ENCODE peak calls at places on chromosomes 5 and 9, in nine cellular contexts. S is activated CD4-positive, CD25-positive, alpha-beta regulatory T cell treated with anti-CD3 and anti-CD28 coated beads, Interleukin-2, amount 50 U/mL, for 16 hours; P is AG09309; E is NCI-H1417; A is CD4-positive, alpha-beta memory T cell; Z is Daoy; Q is RWPE1; N is GM12892; F is cardiac fibroblast. O is an unnamed sample.

GRCh38 chr9:121440265-121440664 is 59.4 kb downstream of the GGTA1 start:
- DNase-seq in Z (peak; percentile 53), E (no peak), N (no peak), P (no peak), S (no peak), Q (peak; percentile 52), A (no peak), F (peak; percentile 62), O (no peak)

GRCh38 chr9:3948826-3949578 is 350.9 kb downstream of the GLIS3 start:
- DNase-seq in Q (no peak), A (no peak), Z (peak; percentile 35), E (no peak), N (no peak), S (no peak), P (peak; percentile 87), F (peak; percentile 72), O (no peak)

GRCh38 chr5:88688242-88688959 is 194.6 kb downstream of the MEF2C start:
- DNase-seq in A (no peak), E (no peak), Q (no peak), Z (no peak), F (no peak), N (no peak), S (no peak), P (no peak), O (no peak)

GRCh38 chr9:108396193-108396592 is 459.6 kb downstream of the ACTL7B start:
- DNase-seq in F (no peak), Q (no peak), N (no peak), E (no peak), S (no peak), Z (no peak), P (no peak), A (no peak), O (no peak)

GRCh38 chr5:75306746-75307145 is 30.3 kb upstream of the HMGCR start:
- DNase-seq in F (peak; percentile 38), S (no peak), P (no peak), N (no peak), Z (no peak), Q (no peak), E (no peak), A (no peak), O (no peak)

GRCh38 chr5:3634061-3634460 is 38.4 kb downstream of the IRX1 start:
- DNase-seq in F (no peak), S (no peak), Q (no peak), N (no peak), P (no peak), A (no peak), Z (peak; percentile 78), E (no peak), O (no peak)

GRCh38 chr5:41519801-41520200 is 9.4 kb upstream of the PLCXD3 start:
- DNase-seq in N (no peak), F (peak; percentile 29), A (no peak), E (no peak), Z (no peak), Q (no peak), P (no peak), S (no peak), O (no peak)

GRCh38 chr5:11851402-11851801 is 52.8 kb downstream of the CTNND2 start:
- DNase-seq in Q (peak; percentile 17), P (no peak), F (no peak), N (no peak), A (no peak), Z (peak; percentile 75), S (no peak), E (no peak), O (no peak)

GRCh38 chr5:66406761-66407289 is 189.4 kb upstream of the MAST4 start:
- DNase-seq in S (no peak), Q (no peak), E (no peak), Z (peak; percentile 25), A (no peak), N (no peak), P (no peak), F (no peak), O (no peak)

GRCh38 chr9:109639666-109640231 is 140.2 kb upstream of the PALM2AKAP2 start:
- DNase-seq in S (no peak), E (no peak), A (no peak), F (no peak), Q (no peak), P (no peak), N (no peak), Z (no peak), O (no peak)

GRCh38 chr5:176955895-176956294 is 50.7 kb downstream of the UIMC1 start:
- DNase-seq in E (no peak), S (no peak), P (no peak), Z (peak; percentile 5), A (no peak), N (no peak), Q (peak; percentile 48), F (peak; percentile 34), O (no peak)

GRCh38 chr5:132199116-132199680 is 28.5 kb downstream of the P4HA2 start:
- DNase-seq in F (no peak), N (no peak), Z (no peak), S (no peak), Q (no peak), E (no peak), P (no peak), A (no peak), O (no peak)

GRCh38 chr9:98479967-98480847 is 224.8 kb upstream of the TBC1D2 start:
- DNase-seq in F (peak; percentile 65), A (no peak), P (no peak), Z (peak; percentile 47), N (no peak), S (no peak), Q (peak; percentile 55), E (no peak), O (no peak)

GRCh38 chr5:179345429-179346321 is at the start of gene ADAMTS2:
- DNase-seq in Q (no peak), A (no peak), S (no peak), F (peak; percentile 56), E (no peak), N (no peak), P (no peak), Z (peak; percentile 28), O (no peak)

GRCh38 chr9:124133752-124134151 is 122.2 kb downstream of the LHX2 start:
- DNase-seq in F (peak; percentile 67), P (no peak), Q (no peak), E (no peak), N (no peak), S (no peak), A (no peak), Z (peak; percentile 76), O (no peak)

GRCh38 chr5:132050136-132050535 is 10.3 kb upstream of the IL3 start:
- DNase-seq in S (no peak), F (no peak), Q (no peak), P (no peak), E (no peak), A (no peak), Z (no peak), N (no peak), O (no peak)

GRCh38 chr9:129513282-129513681 is 107.6 kb downstream of the C9orf50 start:
- DNase-seq in Q (no peak), N (no peak), F (no peak), A (no peak), P (no peak), S (no peak), Z (no peak), E (no peak), O (no peak)

GRCh38 chr5:96582343-96582742 is 79.8 kb upstream of the CAST start:
- DNase-seq in E (peak; percentile 86), A (no peak), P (no peak), S (no peak), Q (no peak), N (no peak), F (peak; percentile 39), Z (peak; percentile 64), O (no peak)

GRCh38 chr9:31639444-31639843 is 745.0 kb upstream of the ACO1 start:
- DNase-seq in Q (no peak), E (no peak), S (no peak), N (no peak), A (no peak), F (no peak), P (no peak), Z (no peak), O (no peak)

GRCh38 chr5:142358648-142359047 is 33.8 kb upstream of the SPRY4 start:
- DNase-seq in P (no peak), F (no peak), N (no peak), S (no peak), Z (no peak), Q (no peak), E (no peak), A (no peak), O (no peak)

GRCh38 chr5:170656346-170656745 is 127.2 kb upstream of the GABRP start:
- DNase-seq in Q (no peak), A (no peak), Z (no peak), N (no peak), S (no peak), P (no peak), F (no peak), E (no peak), O (no peak)

GRCh38 chr5:55601209-55601618 is 66.5 kb upstream of the PLPP1 start:
- DNase-seq in S (no peak), Z (peak; percentile 80), A (no peak), E (no peak), F (peak; percentile 92), N (no peak), P (no peak), Q (peak; percentile 44), O (no peak)

GRCh38 chr9:72579190-72579589 is 57.8 kb downstream of the TMC1 start:
- DNase-seq in N (no peak), F (peak; percentile 86), P (no peak), Z (peak; percentile 88), Q (peak; percentile 94), E (no peak), A (no peak), S (no peak), O (no peak)

GRCh38 chr5:119578937-119579336 is 50.4 kb upstream of the FAM170A start:
- DNase-seq in Q (peak; percentile 51), N (no peak), F (peak; percentile 34), Z (peak; percentile 49), E (peak; percentile 4), P (no peak), S (no peak), A (no peak), O (peak; percentile 13)

GRCh38 chr5:171999877-172000276 is 6.6 kb downstream of the FBXW11 start:
- DNase-seq in N (no peak), A (no peak), Z (no peak), F (no peak), P (no peak), S (no peak), Q (no peak), E (no peak), O (no peak)

GRCh38 chr9:96615421-96615820 is 4.2 kb downstream of the CDC14B start:
- DNase-seq in A (no peak), Z (no peak), E (no peak), F (no peak), N (no peak), Q (no peak), S (no peak), P (no peak), O (no peak)

GRCh38 chr5:74206571-74207550 is 433.7 kb downstream of the ENC1 start:
- DNase-seq in E (peak; percentile 86), F (peak; percentile 72), Z (peak; percentile 95), Q (peak; percentile 61), S (no peak), A (no peak), N (no peak), P (peak; percentile 42), O (no peak)

GRCh38 chr5:136052692-136053335 is 24.0 kb downstream of the TGFBI start:
- DNase-seq in Q (no peak), S (no peak), N (no peak), F (no peak), Z (no peak), P (no peak), E (no peak), A (no peak), O (no peak)

GRCh38 chr9:129237804-129238203 is 59.7 kb upstream of the IER5L start:
- DNase-seq in N (no peak), P (no peak), E (no peak), Z (no peak), F (no peak), S (no peak), A (no peak), Q (no peak), O (no peak)

GRCh38 chr5:159921721-159922120 is 5.4 kb downstream of the ADRA1B start:
- DNase-seq in S (no peak), N (no peak), E (no peak), F (no peak), Q (no peak), Z (no peak), A (no peak), P (no peak), O (no peak)

GRCh38 chr5:79938468-79938867 is 52.6 kb downstream of the MTX3 start:
- DNase-seq in Z (no peak), P (no peak), F (no peak), A (no peak), E (no peak), N (no peak), S (no peak), Q (peak; percentile 48), O (no peak)

O was measured in GM19239.